ENCODE peak calls at places on chromosomes 11 and 22, in eight cellular contexts. J is MM.1S; V is neural progenitor cell; F is esophagus squamous epithelium; I is body of pancreas; D is CD8-positive, alpha-beta T cell; Q is thoracic aorta; Y is PC-9. B is an unnamed sample. For H3K4me1, the result is how much of the 10 kb centered on the place peaks cover.

GRCh38 chr22:50403701-50404101 is 60.6 kb downstream of the PPP6R2 start:
- DNase-seq in Y (no peak), J (no peak), D (no peak), F (no peak), V (no peak), Q (no peak), I (peak), B (peak)

GRCh38 chr11:97860237-97860636 is 1160.5 kb upstream of the CNTN5 start:
- DNase-seq in Q (no peak), Y (no peak), F (no peak), V (no peak), I (no peak), D (no peak), J (no peak), B (no peak)

GRCh38 chr22:38038890-38039812 is 18.1 kb upstream of the PICK1 start:
- DNase-seq in F (no peak), J (no peak), I (no peak), Y (peak), V (no peak), Q (no peak), D (no peak), B (no peak)

GRCh38 chr11:122421684-122422083 is 233.8 kb upstream of the UBASH3B start:
- DNase-seq in V (no peak), Q (no peak), F (no peak), J (no peak), D (no peak), I (no peak), Y (no peak), B (no peak)

GRCh38 chr11:128484172-128484571 is 103.2 kb downstream of the ETS1 start:
- DNase-seq in V (no peak), F (no peak), I (no peak), Q (no peak), J (no peak), D (no peak), Y (no peak), B (no peak)

GRCh38 chr11:19694796-19695345 is 17.8 kb upstream of the NAV2 start:
- DNase-seq in Q (no peak), J (no peak), F (no peak), V (no peak), D (no peak), Y (no peak), I (peak), B (no peak)

GRCh38 chr11:122743949-122744876 is 88.7 kb downstream of the UBASH3B start:
- DNase-seq in Y (no peak), I (no peak), J (peak), D (peak), F (no peak), Q (no peak), V (no peak), B (no peak)

GRCh38 chr22:38956551-38956950 is 858 bp upstream of the APOBEC3A start:
- DNase-seq in F (no peak), J (no peak), Y (no peak), D (no peak), Q (no peak), I (no peak), V (no peak), B (no peak)

GRCh38 chr22:44668190-44668885 is 33.7 kb upstream of the PRR5 start:
- DNase-seq in Y (no peak), F (no peak), Q (no peak), I (no peak), V (peak), J (no peak), D (peak), B (no peak)
- H3K4me1 ChIP-seq in Y (under half), F (under half), Q (under half), I (under half), V (under half), J (under half), D (half or more), B (under half)

DNA sequence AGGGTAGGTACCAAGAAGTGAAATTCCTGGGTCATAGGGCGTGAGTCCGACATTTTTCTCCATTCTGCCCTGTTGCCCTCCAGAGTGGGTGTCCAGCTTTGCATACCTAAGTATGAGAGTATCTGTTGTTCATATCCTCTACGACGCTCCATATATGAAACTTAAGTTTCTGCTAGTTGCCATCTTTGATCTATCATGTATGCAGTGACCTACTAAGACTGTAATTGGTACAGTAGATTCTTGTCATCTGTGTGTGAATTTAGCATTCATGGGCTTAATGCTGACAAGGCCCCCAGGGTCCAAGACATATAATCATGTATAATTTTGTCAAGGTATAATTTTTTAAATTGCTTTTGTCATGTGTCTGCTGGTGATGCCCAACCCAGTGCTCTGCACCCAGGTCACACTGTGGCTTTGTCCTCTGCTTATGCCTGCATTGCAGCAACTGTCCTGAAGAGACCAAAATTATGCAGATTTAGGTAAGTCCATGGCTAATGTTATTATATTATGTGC is 12.1 kb downstream of the NEAT1 start:
- DNase-seq in D (no peak), I (no peak), J (no peak), V (no peak), F (no peak), Y (no peak), Q (no peak), B (no peak)
- H3K4me1 ChIP-seq in D (under half), I (half or more), J (half or more), V (under half), F (half or more), Y (under half), Q (half or more), B (under half)

GRCh38 chr22:44103735-44104134 is 77.0 kb upstream of the PARVG start:
- DNase-seq in I (peak), V (no peak), J (no peak), F (no peak), Y (no peak), D (no peak), Q (no peak), B (no peak)
- H3K4me1 ChIP-seq in I (under half), V (under half), J (under half), F (under half), Y (under half), D (under half), Q (under half), B (under half)

DNA sequence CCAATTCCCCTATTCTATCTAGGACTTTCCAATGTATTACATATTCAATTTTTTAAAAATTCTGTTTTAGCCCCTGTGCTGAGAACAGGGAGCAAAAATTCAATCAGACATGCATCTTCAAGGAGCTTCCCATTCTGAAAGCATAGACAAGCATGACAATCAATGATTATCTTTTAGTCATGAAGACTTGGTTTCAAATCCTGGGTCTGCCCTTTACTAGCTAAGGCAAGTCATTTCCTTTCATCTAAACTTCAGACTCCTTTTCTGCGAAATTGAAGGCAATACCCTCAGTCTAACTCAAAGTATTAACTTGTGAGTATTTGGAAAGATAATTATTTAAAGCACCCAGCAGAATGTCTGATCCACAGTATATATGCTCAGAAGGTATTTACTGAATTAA is 24.1 kb downstream of the PAK1 start:
- DNase-seq in I (no peak), V (no peak), Q (no peak), Y (no peak), F (no peak), J (no peak), D (no peak), B (no peak)
- H3K4me1 ChIP-seq in I (under half), V (under half), Q (under half), Y (under half), F (under half), J (under half), D (under half), B (under half)

B was measured in lung.